ENCODE peak calls at places on chromosomes 13 and 19, in five cellular contexts. One of them, this sample, is unnamed.

GRCh38 chr13:31675521-31675953 is 63.8 kb upstream of the RXFP2 start:
- DNase-seq in cardiac fibroblast: peak; percentile 31
- DNase-seq in breast epithelium: no peak
- DNase-seq in AG09319: no peak
- DNase-seq in lower lobe of right lung: no peak
- DNase-seq in this sample: no peak

GRCh38 chr19:5691930-5692784 is 2.1 kb downstream of the RPL36 start:
- DNase-seq in AG09319: no peak
- DNase-seq in breast epithelium: no peak
- DNase-seq in cardiac fibroblast: no peak
- DNase-seq in lower lobe of right lung: peak; percentile 46
- DNase-seq in this sample: no peak

GRCh38 chr13:21971662-21972635 is 301.1 kb downstream of the FGF9 start:
- DNase-seq in AG09319: no peak
- DNase-seq in breast epithelium: no peak
- DNase-seq in cardiac fibroblast: peak; percentile 0
- DNase-seq in lower lobe of right lung: no peak
- DNase-seq in this sample: no peak

GRCh38 chr19:57363734-57364181 is 407 bp downstream of the TRAPPC2B start:
- DNase-seq in breast epithelium: no peak
- DNase-seq in AG09319: no peak
- DNase-seq in cardiac fibroblast: peak; percentile 11
- DNase-seq in lower lobe of right lung: no peak
- DNase-seq in this sample: no peak

GRCh38 chr13:52348983-52349780 is 56.8 kb downstream of the THSD1 start:
- DNase-seq in lower lobe of right lung: no peak
- DNase-seq in cardiac fibroblast: peak; percentile 79
- DNase-seq in AG09319: no peak
- DNase-seq in breast epithelium: no peak
- DNase-seq in this sample: no peak

GRCh38 chr13:98473792-98474153 is 103.1 kb downstream of the STK24 start:
- DNase-seq in cardiac fibroblast: no peak
- DNase-seq in lower lobe of right lung: no peak
- DNase-seq in breast epithelium: no peak
- DNase-seq in AG09319: no peak
- DNase-seq in this sample: no peak

GRCh38 chr19:8161135-8161646 is 11.8 kb upstream of the FBN3 start:
- DNase-seq in AG09319: no peak
- DNase-seq in breast epithelium: no peak
- DNase-seq in lower lobe of right lung: no peak
- DNase-seq in cardiac fibroblast: peak; percentile 15
- DNase-seq in this sample: no peak

GRCh38 chr13:105196052-105196451 is 1339.4 kb downstream of the EFNB2 start:
- DNase-seq in breast epithelium: no peak
- DNase-seq in AG09319: no peak
- DNase-seq in cardiac fibroblast: peak; percentile 70
- DNase-seq in lower lobe of right lung: no peak
- DNase-seq in this sample: no peak

DNA sequence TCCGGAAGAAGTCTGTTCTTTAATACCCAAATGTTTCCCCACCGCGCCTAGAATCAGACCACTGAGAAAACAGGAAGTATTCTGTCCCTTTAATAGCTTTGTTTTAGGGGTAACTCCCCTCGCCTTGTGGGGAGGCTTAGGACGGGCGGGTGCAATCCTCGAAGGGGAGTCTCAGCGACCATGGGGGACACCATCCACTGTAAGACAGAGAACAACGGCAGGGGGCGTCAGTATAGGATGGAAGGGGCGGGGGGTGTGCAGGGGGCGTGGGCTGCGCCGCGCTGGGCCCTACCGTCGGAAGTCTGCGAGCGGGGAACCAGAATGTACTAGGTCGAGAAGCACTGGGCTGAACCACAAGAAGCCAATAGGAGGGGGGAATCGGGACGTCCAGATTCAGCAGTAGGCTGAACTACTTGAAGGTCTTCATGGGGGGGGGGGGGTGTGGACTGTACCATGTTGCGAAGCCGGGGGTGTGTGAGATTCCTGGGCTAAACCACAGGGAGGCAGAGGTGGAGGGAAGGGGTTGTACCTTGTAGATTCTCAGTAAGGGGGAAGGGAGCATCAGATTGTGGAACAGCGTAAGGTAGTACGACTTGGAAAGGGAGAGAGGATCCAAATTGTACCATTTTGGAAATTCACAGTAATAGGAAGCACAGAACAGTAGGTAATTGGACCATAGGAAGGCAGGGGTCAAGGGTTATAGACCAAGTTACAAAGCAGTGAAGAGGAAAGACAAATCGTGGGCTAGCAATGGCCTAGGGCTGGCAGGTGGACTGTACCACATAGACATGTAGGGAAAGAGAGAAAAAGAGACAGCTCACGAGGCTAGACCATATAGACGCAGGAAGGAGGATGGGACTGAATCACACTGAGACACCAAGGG is 1.0 kb upstream of the DBP start:
- DNase-seq in cardiac fibroblast: peak; percentile 93
- DNase-seq in breast epithelium: peak; percentile 83
- DNase-seq in lower lobe of right lung: peak; percentile 89
- DNase-seq in AG09319: peak; percentile 96
- DNase-seq in this sample: peak; percentile 62
- TF ChIP-seq CTCF in cardiac fibroblast: no peak
- TF ChIP-seq CTCF in breast epithelium: peak; percentile 34
- TF ChIP-seq CTCF in lower lobe of right lung: no peak
- TF ChIP-seq CTCF in AG09319: peak; percentile 6
- TF ChIP-seq CTCF in this sample: peak; percentile 24

GRCh38 chr13:49996166-49996915 is 501 bp upstream of the TRIM13 start:
- DNase-seq in AG09319: peak; percentile 91
- DNase-seq in breast epithelium: peak; percentile 90
- DNase-seq in cardiac fibroblast: peak; percentile 92
- DNase-seq in lower lobe of right lung: peak; percentile 96
- DNase-seq in this sample: peak; percentile 88

GRCh38 chr13:49998714-49999624 is 2.1 kb downstream of the TRIM13 start:
- DNase-seq in breast epithelium: no peak
- DNase-seq in AG09319: no peak
- DNase-seq in lower lobe of right lung: no peak
- DNase-seq in cardiac fibroblast: no peak
- DNase-seq in this sample: no peak

GRCh38 chr13:49995535-49996165 is 1.2 kb upstream of the TRIM13 start:
- DNase-seq in lower lobe of right lung: no peak
- DNase-seq in AG09319: no peak
- DNase-seq in cardiac fibroblast: peak; percentile 34
- DNase-seq in breast epithelium: no peak
- DNase-seq in this sample: no peak

GRCh38 chr13:49997935-49998334 is 1.1 kb downstream of the TRIM13 start:
- DNase-seq in breast epithelium: no peak
- DNase-seq in lower lobe of right lung: no peak
- DNase-seq in cardiac fibroblast: peak; percentile 11
- DNase-seq in AG09319: no peak
- DNase-seq in this sample: no peak

GRCh38 chr13:49996951-49997895 is at the start of gene TRIM13:
- DNase-seq in lower lobe of right lung: peak; percentile 92
- DNase-seq in cardiac fibroblast: peak; percentile 93
- DNase-seq in AG09319: peak; percentile 79
- DNase-seq in breast epithelium: peak; percentile 87
- DNase-seq in this sample: peak; percentile 78
- TF ChIP-seq CTCF in lower lobe of right lung: peak; percentile 82
- TF ChIP-seq CTCF in cardiac fibroblast: peak; percentile 86
- TF ChIP-seq CTCF in AG09319: peak; percentile 86
- TF ChIP-seq CTCF in breast epithelium: peak; percentile 64
- TF ChIP-seq CTCF in this sample: peak; percentile 85

GRCh38 chr13:80278706-80279105 is 62.2 kb downstream of the SPRY2 start:
- DNase-seq in lower lobe of right lung: no peak
- DNase-seq in AG09319: no peak
- DNase-seq in breast epithelium: no peak
- DNase-seq in cardiac fibroblast: no peak
- DNase-seq in this sample: no peak
- TF ChIP-seq CTCF in lower lobe of right lung: no peak
- TF ChIP-seq CTCF in AG09319: no peak
- TF ChIP-seq CTCF in breast epithelium: no peak
- TF ChIP-seq CTCF in cardiac fibroblast: no peak
- TF ChIP-seq CTCF in this sample: no peak

GRCh38 chr13:95643471-95643813 is 1.1 kb downstream of the DZIP1 start:
- DNase-seq in breast epithelium: no peak
- DNase-seq in lower lobe of right lung: no peak
- DNase-seq in cardiac fibroblast: peak; percentile 58
- DNase-seq in AG09319: no peak
- DNase-seq in this sample: no peak
- TF ChIP-seq CTCF in breast epithelium: no peak
- TF ChIP-seq CTCF in lower lobe of right lung: no peak
- TF ChIP-seq CTCF in cardiac fibroblast: no peak
- TF ChIP-seq CTCF in AG09319: no peak
- TF ChIP-seq CTCF in this sample: no peak

GRCh38 chr13:24161010-24161775 is 673 bp downstream of the SPATA13 start:
- DNase-seq in lower lobe of right lung: peak; percentile 62
- DNase-seq in AG09319: no peak
- DNase-seq in cardiac fibroblast: no peak
- DNase-seq in breast epithelium: peak; percentile 60
- DNase-seq in this sample: no peak
- TF ChIP-seq CTCF in lower lobe of right lung: peak; percentile 8
- TF ChIP-seq CTCF in AG09319: no peak
- TF ChIP-seq CTCF in cardiac fibroblast: no peak
- TF ChIP-seq CTCF in breast epithelium: no peak
- TF ChIP-seq CTCF in this sample: no peak

GRCh38 chr19:18072335-18072734 is 14.4 kb downstream of the IL12RB1 start:
- DNase-seq in breast epithelium: no peak
- DNase-seq in lower lobe of right lung: no peak
- DNase-seq in cardiac fibroblast: no peak
- DNase-seq in AG09319: no peak
- DNase-seq in this sample: no peak

GRCh38 chr19:18070181-18070580 is 16.6 kb downstream of the IL12RB1 start:
- DNase-seq in lower lobe of right lung: no peak
- DNase-seq in breast epithelium: no peak
- DNase-seq in AG09319: no peak
- DNase-seq in cardiac fibroblast: no peak
- DNase-seq in this sample: no peak

GRCh38 chr19:18073197-18073596 is 13.5 kb downstream of the IL12RB1 start:
- DNase-seq in lower lobe of right lung: no peak
- DNase-seq in cardiac fibroblast: no peak
- DNase-seq in breast epithelium: no peak
- DNase-seq in AG09319: no peak
- DNase-seq in this sample: no peak

GRCh38 chr19:18069383-18069782 is 17.4 kb downstream of the IL12RB1 start:
- DNase-seq in lower lobe of right lung: no peak
- DNase-seq in breast epithelium: no peak
- DNase-seq in cardiac fibroblast: no peak
- DNase-seq in AG09319: no peak
- DNase-seq in this sample: no peak

DNA sequence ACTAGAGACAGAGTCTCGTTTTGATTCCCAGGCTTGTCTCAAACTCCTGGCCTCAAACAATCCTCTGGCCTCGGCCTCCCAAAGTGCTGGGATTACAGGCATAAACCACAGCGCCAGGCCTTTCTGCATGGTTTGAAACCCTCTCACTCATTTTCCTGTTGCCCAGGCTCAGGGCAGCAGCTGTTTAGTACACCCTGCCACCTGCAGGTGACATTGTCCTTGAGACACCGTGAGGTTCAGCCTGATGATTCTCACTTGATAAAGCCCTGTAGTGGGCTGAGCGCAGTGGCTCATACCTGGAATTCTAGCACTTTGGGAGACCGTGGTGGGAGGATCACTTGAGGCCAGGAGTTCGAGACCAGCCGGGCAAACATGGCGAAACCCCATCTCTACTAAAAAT is 12.5 kb downstream of the IL12RB1 start:
- DNase-seq in cardiac fibroblast: no peak
- DNase-seq in breast epithelium: no peak
- DNase-seq in lower lobe of right lung: no peak
- DNase-seq in AG09319: no peak
- DNase-seq in this sample: no peak
- TF ChIP-seq CTCF in cardiac fibroblast: no peak
- TF ChIP-seq CTCF in breast epithelium: no peak
- TF ChIP-seq CTCF in lower lobe of right lung: no peak
- TF ChIP-seq CTCF in AG09319: no peak
- TF ChIP-seq CTCF in this sample: peak; percentile 24

This sample was measured in progenitor cell of endocrine pancreas.